ENCODE peak calls at places on chromosome 20, in nine cellular contexts. I is K562, V is uterus, R is tibial nerve, N is prostate gland, D is breast epithelium, W is stomach, T is sigmoid colon, X is Peyer's patch. O is an unnamed sample.

GRCh38 chr20:49586967-49587587 is 19.1 kb upstream of the PTGIS start:
- DNase-seq in I (no peak), V (peak), R (no peak), N (no peak), D (no peak), W (no peak), T (no peak), X (no peak), O (no peak)

GRCh38 chr20:22374678-22375590 is 209.4 kb downstream of the FOXA2 start:
- DNase-seq in I (no peak), V (no peak), R (no peak), N (no peak), D (no peak), W (no peak), T (no peak), X (no peak), O (no peak)

GRCh38 chr20:57718490-57719009 is 8.7 kb upstream of the PMEPA1 start:
- DNase-seq in I (peak), V (peak), R (peak), N (peak), D (peak), W (peak), T (peak), X (peak), O (peak)

GRCh38 chr20:20441259-20441658 is 73.4 kb downstream of the INSM1 start:
- DNase-seq in I (no peak), V (no peak), R (no peak), N (no peak), D (no peak), W (no peak), T (no peak), X (no peak), O (no peak)

GRCh38 chr20:44620030-44620429 is 31.5 kb downstream of the ADA start:
- DNase-seq in I (no peak), V (no peak), R (no peak), N (no peak), D (no peak), W (no peak), T (no peak), X (no peak), O (no peak)

GRCh38 chr20:53278555-53278954 is 306.4 kb downstream of the TSHZ2 start:
- DNase-seq in I (no peak), V (no peak), R (no peak), N (no peak), D (no peak), W (no peak), T (no peak), X (no peak), O (no peak)

GRCh38 chr20:23266530-23267398 is 83.8 kb upstream of the NXT1 start:
- DNase-seq in I (no peak), V (no peak), R (no peak), N (no peak), D (no peak), W (no peak), T (no peak), X (no peak), O (no peak)

GRCh38 chr20:49345538-49345937 is 67.7 kb upstream of the ZNFX1 start:
- DNase-seq in I (no peak), V (peak), R (no peak), N (peak), D (peak), W (no peak), T (peak), X (no peak), O (no peak)

GRCh38 chr20:23125625-23126191 is 39.6 kb upstream of the CD93 start:
- DNase-seq in I (no peak), V (no peak), R (no peak), N (no peak), D (no peak), W (no peak), T (peak), X (no peak), O (peak)

GRCh38 chr20:56360133-56360898 is 1.5 kb downstream of the FAM210B start:
- DNase-seq in I (no peak), V (no peak), R (no peak), N (peak), D (no peak), W (no peak), T (no peak), X (no peak), O (no peak)

GRCh38 chr20:34045294-34045693 is 51.6 kb downstream of the RALY start:
- DNase-seq in I (peak), V (peak), R (peak), N (peak), D (no peak), W (peak), T (peak), X (no peak), O (peak)

GRCh38 chr20:48398506-48399449 is 429.0 kb downstream of the PREX1 start:
- DNase-seq in I (no peak), V (no peak), R (no peak), N (no peak), D (no peak), W (no peak), T (no peak), X (no peak), O (no peak)

GRCh38 chr20:1440024-1440423 is 26.6 kb downstream of the NSFL1C start:
- DNase-seq in I (peak), V (no peak), R (no peak), N (no peak), D (no peak), W (no peak), T (no peak), X (peak), O (no peak)

GRCh38 chr20:35215066-35215956 is 11.2 kb upstream of the MMP24 start:
- DNase-seq in I (no peak), V (no peak), R (no peak), N (no peak), D (no peak), W (no peak), T (no peak), X (no peak), O (no peak)

GRCh38 chr20:41058007-41058673 is 29.5 kb downstream of the TOP1 start:
- DNase-seq in I (no peak), V (no peak), R (no peak), N (no peak), D (no peak), W (no peak), T (no peak), X (no peak), O (no peak)

GRCh38 chr20:58828141-58828540 is 22.6 kb downstream of the GNAS-AS1 start:
- DNase-seq in I (no peak), V (no peak), R (no peak), N (no peak), D (no peak), W (no peak), T (no peak), X (no peak), O (no peak)

GRCh38 chr20:23090147-23090546 is 4.0 kb upstream of the CD93 start:
- DNase-seq in I (peak), V (no peak), R (no peak), N (no peak), D (no peak), W (no peak), T (no peak), X (no peak), O (no peak)

GRCh38 chr20:4104045-4104444 is 88.7 kb upstream of the RNF24 start:
- DNase-seq in I (no peak), V (no peak), R (no peak), N (no peak), D (no peak), W (no peak), T (no peak), X (no peak), O (no peak)

GRCh38 chr20:53920647-53921245 is 149.6 kb downstream of the BCAS1 start:
- DNase-seq in I (no peak), V (no peak), R (no peak), N (no peak), D (no peak), W (no peak), T (no peak), X (peak), O (no peak)

GRCh38 chr20:3689978-3690377 is 8.2 kb upstream of the ADAM33 start:
- DNase-seq in I (no peak), V (no peak), R (no peak), N (no peak), D (no peak), W (no peak), T (no peak), X (no peak), O (no peak)

GRCh38 chr20:48012401-48012974 is 227.2 kb upstream of the SULF2 start:
- DNase-seq in I (peak), V (no peak), R (no peak), N (no peak), D (no peak), W (no peak), T (no peak), X (no peak), O (no peak)

GRCh38 chr20:44990425-44990824 is 24.1 kb downstream of the STK4 start:
- DNase-seq in I (no peak), V (no peak), R (no peak), N (no peak), D (no peak), W (no peak), T (no peak), X (peak), O (no peak)

GRCh38 chr20:59748555-59749292 is 144.4 kb downstream of the PHACTR3 start:
- DNase-seq in I (no peak), V (peak), R (no peak), N (no peak), D (peak), W (no peak), T (peak), X (no peak), O (no peak)

GRCh38 chr20:45406260-45407066 is 1.6 kb upstream of the DBNDD2 start:
- DNase-seq in I (peak), V (peak), R (peak), N (peak), D (no peak), W (peak), T (peak), X (peak), O (peak)

GRCh38 chr20:41650221-41650948 is 32.2 kb upstream of the CHD6 start:
- DNase-seq in I (no peak), V (no peak), R (no peak), N (peak), D (no peak), W (peak), T (no peak), X (no peak), O (no peak)

GRCh38 chr20:22623211-22623610 is 38.8 kb upstream of the FOXA2 start:
- DNase-seq in I (no peak), V (no peak), R (no peak), N (no peak), D (no peak), W (peak), T (no peak), X (no peak), O (no peak)

GRCh38 chr20:62536731-62537401 is 61.1 kb upstream of the GATA5 start:
- DNase-seq in I (no peak), V (peak), R (no peak), N (no peak), D (no peak), W (no peak), T (peak), X (no peak), O (no peak)

GRCh38 chr20:62535964-62536363 is 60.2 kb upstream of the GATA5 start:
- DNase-seq in I (no peak), V (no peak), R (no peak), N (no peak), D (no peak), W (no peak), T (no peak), X (no peak), O (no peak)

GRCh38 chr20:62533591-62534495 is 58.0 kb upstream of the GATA5 start:
- DNase-seq in I (peak), V (no peak), R (no peak), N (no peak), D (no peak), W (no peak), T (no peak), X (no peak), O (no peak)

GRCh38 chr20:62535282-62535811 is 59.6 kb upstream of the GATA5 start:
- DNase-seq in I (no peak), V (no peak), R (no peak), N (no peak), D (no peak), W (no peak), T (no peak), X (no peak), O (no peak)

GRCh38 chr20:62534526-62535221 is 58.9 kb upstream of the GATA5 start:
- DNase-seq in I (no peak), V (no peak), R (no peak), N (no peak), D (no peak), W (no peak), T (no peak), X (no peak), O (no peak)
- H3K27ac ChIP-seq in I (peak), V (no peak), R (no peak), N (no peak), D (no peak), W (no peak), T (no peak), X (no peak), O (no peak)

GRCh38 chr20:17963114-17963897 is 5.3 kb downstream of the SNX5 start:
- DNase-seq in I (no peak), V (no peak), R (no peak), N (no peak), D (no peak), W (no peak), T (no peak), X (no peak), O (no peak)

GRCh38 chr20:17964073-17964472 is 4.5 kb downstream of the SNX5 start:
- DNase-seq in I (no peak), V (no peak), R (no peak), N (no peak), D (no peak), W (no peak), T (no peak), X (no peak), O (no peak)

GRCh38 chr20:17966432-17967312 is 1.9 kb downstream of the SNX5 start:
- DNase-seq in I (no peak), V (no peak), R (no peak), N (no peak), D (no peak), W (no peak), T (no peak), X (no peak), O (no peak)

GRCh38 chr20:17964632-17965031 is 4.0 kb downstream of the SNX5 start:
- DNase-seq in I (no peak), V (no peak), R (no peak), N (no peak), D (no peak), W (no peak), T (no peak), X (no peak), O (no peak)

GRCh38 chr20:17965042-17965697 is 3.4 kb downstream of the SNX5 start:
- DNase-seq in I (no peak), V (no peak), R (no peak), N (no peak), D (no peak), W (no peak), T (no peak), X (no peak), O (no peak)
- TF ChIP-seq POLR2A in I (peak), V (no peak), R (no peak), N (no peak), D (no peak), W (no peak), T (no peak), X (no peak), O (no peak)

DNA sequence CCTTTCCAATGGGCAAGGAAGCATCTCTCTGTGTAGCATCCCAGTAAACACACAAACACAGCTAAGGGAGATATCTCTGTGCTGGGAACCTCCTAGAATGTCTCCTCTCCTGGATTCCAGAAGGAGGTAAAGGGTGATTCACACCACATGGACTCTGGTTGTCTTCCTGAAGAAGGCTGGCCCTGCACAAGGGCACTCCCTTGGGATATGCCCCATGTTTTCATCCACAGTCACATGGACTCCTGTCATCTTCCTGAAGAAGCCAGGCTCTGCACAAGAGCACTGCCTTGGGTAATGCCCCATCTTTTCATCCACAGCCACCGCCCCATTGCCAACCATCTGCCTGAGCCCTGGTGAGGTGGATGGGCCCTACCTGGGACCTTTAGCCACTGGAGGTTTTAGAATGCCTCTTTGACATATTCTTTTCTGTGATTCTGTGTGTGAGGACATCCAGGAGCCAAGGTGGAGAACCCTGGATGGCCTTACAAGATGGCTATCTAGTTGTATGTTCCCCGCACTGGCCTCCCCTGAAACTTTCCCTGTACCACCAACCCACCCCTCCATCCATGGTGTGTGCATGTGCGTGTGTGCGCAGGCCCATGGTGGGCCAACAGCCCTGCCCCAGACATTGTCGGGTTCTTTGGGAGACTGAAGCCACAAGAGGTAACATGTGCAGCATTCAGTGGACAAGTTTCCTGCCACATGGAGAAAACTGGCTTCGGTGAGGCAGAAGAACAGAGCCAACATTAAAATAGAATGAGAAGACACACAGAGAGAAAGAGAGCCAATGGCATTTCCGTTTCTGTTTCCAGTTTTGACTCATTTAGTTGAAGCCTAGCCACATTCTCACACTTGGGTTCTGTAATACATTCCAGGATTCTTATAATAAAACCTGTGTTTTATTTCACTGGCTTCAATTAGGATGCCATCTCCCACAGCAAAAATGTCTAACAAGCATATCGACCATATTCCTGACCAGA is 110.2 kb upstream of the CST7 start:
- DNase-seq in I (no peak), V (no peak), R (no peak), N (no peak), D (no peak), W (no peak), T (no peak), X (no peak), O (no peak)
- H3K27ac ChIP-seq in I (no peak), V (no peak), R (no peak), N (no peak), D (no peak), W (no peak), T (no peak), X (no peak), O (no peak)

GRCh38 chr20:51404297-51405060 is 138.0 kb downstream of the NFATC2 start:
- DNase-seq in I (no peak), V (no peak), R (no peak), N (no peak), D (no peak), W (peak), T (no peak), X (peak), O (no peak)
- TF ChIP-seq POLR2A in I (no peak), V (no peak), R (no peak), N (no peak), D (no peak), W (no peak), T (no peak), X (no peak), O (no peak)

DNA sequence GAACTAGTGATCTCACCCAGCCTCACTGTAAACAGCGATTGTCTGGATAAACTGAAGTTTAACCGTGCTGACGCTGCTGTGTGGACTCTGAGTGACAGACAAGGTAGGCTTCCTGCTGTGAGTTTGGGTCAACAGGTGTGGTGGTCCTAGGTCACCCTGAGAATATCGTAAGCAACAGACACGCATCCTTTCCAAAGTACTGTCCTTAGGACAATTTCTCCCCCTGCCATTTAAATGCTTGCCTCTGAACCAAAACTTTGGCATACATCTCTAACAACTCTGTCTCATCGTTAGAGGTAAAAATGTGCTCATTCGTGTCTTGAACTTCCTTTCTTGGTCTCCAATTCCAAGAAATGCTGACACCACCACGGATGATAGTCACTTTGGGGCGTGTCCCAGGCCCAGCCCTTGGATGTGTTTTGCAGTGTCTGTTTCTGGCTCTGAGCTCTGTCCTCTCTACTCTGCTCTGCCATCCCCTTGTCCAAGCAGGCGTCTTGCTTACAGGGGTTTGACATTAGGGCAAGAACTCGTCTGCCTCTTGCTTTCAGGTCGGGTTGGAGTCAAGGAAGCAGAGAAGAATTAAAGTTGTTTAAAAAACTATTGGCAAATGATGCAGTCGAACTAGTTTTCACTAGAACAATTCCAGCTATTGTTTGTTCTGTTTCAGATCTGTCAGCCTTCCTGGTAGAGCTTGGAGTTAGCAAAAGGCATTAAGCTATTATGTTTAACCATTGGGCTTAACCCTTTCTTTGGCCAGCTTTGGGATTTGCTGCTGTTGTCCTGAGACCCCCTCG is 95.6 kb downstream of the EYA2 start:
- DNase-seq in I (peak), V (no peak), R (no peak), N (peak), D (peak), W (no peak), T (no peak), X (no peak), O (no peak)
- H3K27ac ChIP-seq in I (peak), V (no peak), R (peak), N (peak), D (peak), W (peak), T (no peak), X (no peak), O (no peak)

DNA sequence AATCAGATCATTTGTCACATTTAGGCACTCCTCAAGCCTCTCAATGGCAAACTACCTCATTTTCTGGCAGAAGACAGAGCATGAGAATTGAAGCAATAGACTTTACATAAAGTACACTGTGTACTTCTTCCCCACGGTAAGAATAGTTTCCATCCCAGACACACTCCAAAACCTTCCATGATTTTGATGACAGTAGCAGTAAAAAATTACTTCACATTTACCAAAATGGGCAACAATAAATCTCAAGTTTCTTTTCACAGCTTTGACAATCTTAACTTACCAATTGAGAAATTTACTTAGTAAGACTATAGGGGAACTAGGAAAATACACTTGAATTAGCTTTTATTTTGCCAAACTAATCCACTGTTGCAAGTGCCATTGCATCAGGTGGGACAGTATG is 353.8 kb downstream of the HAO1 start:
- DNase-seq in I (no peak), V (no peak), R (no peak), N (no peak), D (no peak), W (no peak), T (no peak), X (no peak), O (no peak)
- TF ChIP-seq POLR2A in I (no peak), V (no peak), R (no peak), N (no peak), D (no peak), W (no peak), T (no peak), X (no peak), O (no peak)

GRCh38 chr20:63665708-63666107 is 7.6 kb downstream of the RTEL1 start:
- DNase-seq in I (no peak), V (no peak), R (no peak), N (no peak), D (no peak), W (no peak), T (no peak), X (no peak), O (no peak)
- H3K27ac ChIP-seq in I (no peak), V (no peak), R (no peak), N (no peak), D (no peak), W (no peak), T (no peak), X (no peak), O (no peak)

O was measured in testis.